ENCODE peak calls at places on chromosomes 1 and 21, in four cellular contexts. F, C, P and V are unnamed samples.

GRCh38 chr21:44443891-44444285 is 11.4 kb upstream of the LRRC3 start:
- DNase-seq in C (no peak), F (peak; percentile 62), P (no peak), V (no peak)

GRCh38 chr1:233543338-233544255 is 70.3 kb upstream of the KCNK1 start:
- DNase-seq in C (no peak), F (no peak), P (peak; percentile 81), V (peak; percentile 20)

GRCh38 chr21:33943293-33943692 is 27.7 kb upstream of the ATP5PO start:
- DNase-seq in F (no peak), C (no peak), P (no peak), V (no peak)

GRCh38 chr1:4133541-4133940 is 233.5 kb upstream of the C1orf174 start:
- DNase-seq in C (no peak), P (no peak), F (no peak), V (no peak)

GRCh38 chr21:14916676-14917141 is 148.1 kb downstream of the NRIP1 start:
- DNase-seq in C (no peak), F (no peak), P (no peak), V (peak; percentile 49)

GRCh38 chr1:151762941-151763921 is at the start of gene MRPL9:
- DNase-seq in C (peak; percentile 78), P (peak; percentile 60), F (peak; percentile 96), V (peak; percentile 77)

GRCh38 chr1:201685485-201685884 is 143.5 kb upstream of the IPO9 start:
- DNase-seq in C (no peak), F (no peak), P (no peak), V (no peak)

GRCh38 chr1:109197163-109198042 is 16.3 kb upstream of the SARS1 start:
- DNase-seq in C (peak; percentile 20), F (no peak), P (no peak), V (no peak)

GRCh38 chr1:12087797-12088314 is 24.8 kb downstream of the TNFRSF8 start:
- DNase-seq in C (peak; percentile 47), P (no peak), F (no peak), V (no peak)

GRCh38 chr1:183039985-183040447 is 16.8 kb downstream of the LAMC1 start:
- DNase-seq in F (no peak), P (no peak), C (no peak), V (no peak)

GRCh38 chr1:219812491-219813221 is 115.7 kb downstream of the SLC30A10 start:
- DNase-seq in F (no peak), P (peak; percentile 29), C (no peak), V (peak; percentile 49)

GRCh38 chr1:226549937-226550670 is 1.5 kb downstream of the STUM start:
- DNase-seq in P (peak; percentile 40), C (peak; percentile 32), F (no peak), V (peak; percentile 60)

GRCh38 chr1:172647110-172647564 is 11.8 kb upstream of the FASLG start:
- DNase-seq in C (no peak), P (no peak), F (no peak), V (peak; percentile 17)

GRCh38 chr1:150560011-150560438 is 10.8 kb downstream of the ADAMTSL4 start:
- DNase-seq in F (peak; percentile 93), P (peak; percentile 81), C (peak; percentile 79), V (peak; percentile 81)

DNA sequence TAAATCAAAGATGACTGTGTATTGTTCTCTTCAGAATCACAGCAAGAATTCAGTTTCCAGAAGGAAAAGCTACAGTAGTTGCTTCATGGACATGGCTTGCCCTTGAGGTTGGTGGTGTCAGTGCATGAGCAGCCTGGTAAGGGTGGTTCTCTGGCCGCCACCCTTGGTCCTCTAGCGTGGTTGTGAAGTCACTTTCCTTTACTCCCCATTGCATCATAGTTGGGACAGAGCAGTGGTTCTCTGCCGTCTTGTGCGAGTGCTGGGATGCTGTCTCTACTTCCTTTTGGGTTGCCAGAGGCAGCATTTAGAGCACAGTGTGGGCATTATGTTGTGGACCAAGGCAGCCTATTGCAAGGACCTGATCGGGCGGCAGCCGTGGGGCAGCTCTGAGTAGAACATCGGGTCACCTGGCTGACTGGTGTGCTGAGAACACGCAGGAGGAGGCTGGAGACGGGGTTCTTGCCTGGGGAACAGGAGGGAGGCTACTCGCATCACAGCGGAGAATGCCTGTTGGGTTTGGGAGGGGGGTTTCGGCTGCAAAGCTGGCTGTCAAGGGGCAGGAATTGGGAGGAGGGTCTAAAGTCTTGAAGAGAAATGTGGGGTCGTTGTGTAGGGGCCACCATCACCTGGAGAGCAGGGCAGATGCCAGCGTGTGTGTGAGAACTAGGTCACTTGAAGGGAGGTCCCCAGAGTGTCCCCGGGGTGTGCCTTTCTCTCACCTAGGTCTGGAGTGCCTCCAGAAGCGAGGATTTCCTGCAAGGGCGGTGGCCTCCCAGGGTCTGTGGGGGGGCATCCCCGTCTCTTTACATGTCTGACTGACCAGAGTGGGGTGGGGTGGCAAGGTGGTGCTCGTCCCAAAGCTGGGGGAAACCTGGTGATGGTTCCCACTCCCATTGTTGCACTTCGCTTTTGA is 6.3 kb downstream of the ARF1 start:
- DNase-seq in F (peak; percentile 79), C (no peak), P (no peak), V (no peak)
- H3K4me1 ChIP-seq in F (peaks cover 100% of the 10 kb centered on the region), C (peaks cover 48% of the 10 kb centered on the region), P (peaks cover 22% of the 10 kb centered on the region), V (peaks cover 62% of the 10 kb centered on the region)

DNA sequence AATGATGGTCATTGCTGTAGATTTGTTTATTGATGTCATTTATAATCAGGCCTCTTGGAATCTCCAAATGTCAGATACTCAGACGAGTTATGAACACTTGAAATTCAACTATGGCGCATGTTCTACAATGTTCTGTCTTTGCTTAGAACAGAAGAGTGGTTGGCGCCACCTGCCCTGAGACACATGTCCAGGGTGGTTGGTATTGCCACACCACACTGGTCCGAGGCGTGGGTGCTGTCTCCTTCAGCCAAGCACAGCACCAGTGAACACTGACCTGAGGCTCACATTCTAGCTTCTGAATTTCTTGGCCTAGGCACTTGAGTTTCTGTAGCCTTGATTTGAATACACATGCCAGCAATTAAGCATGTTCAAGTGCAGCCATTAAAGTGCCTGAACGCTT is 10.1 kb upstream of the BMP8A start:
- DNase-seq in F (no peak), C (no peak), P (no peak), V (no peak)
- H3K36me3 ChIP-seq in F (peaks cover 100% of the 10 kb centered on the region), C (no peaks in the 10 kb centered on the region), P (no peaks in the 10 kb centered on the region), V (peaks cover 13% of the 10 kb centered on the region)

DNA sequence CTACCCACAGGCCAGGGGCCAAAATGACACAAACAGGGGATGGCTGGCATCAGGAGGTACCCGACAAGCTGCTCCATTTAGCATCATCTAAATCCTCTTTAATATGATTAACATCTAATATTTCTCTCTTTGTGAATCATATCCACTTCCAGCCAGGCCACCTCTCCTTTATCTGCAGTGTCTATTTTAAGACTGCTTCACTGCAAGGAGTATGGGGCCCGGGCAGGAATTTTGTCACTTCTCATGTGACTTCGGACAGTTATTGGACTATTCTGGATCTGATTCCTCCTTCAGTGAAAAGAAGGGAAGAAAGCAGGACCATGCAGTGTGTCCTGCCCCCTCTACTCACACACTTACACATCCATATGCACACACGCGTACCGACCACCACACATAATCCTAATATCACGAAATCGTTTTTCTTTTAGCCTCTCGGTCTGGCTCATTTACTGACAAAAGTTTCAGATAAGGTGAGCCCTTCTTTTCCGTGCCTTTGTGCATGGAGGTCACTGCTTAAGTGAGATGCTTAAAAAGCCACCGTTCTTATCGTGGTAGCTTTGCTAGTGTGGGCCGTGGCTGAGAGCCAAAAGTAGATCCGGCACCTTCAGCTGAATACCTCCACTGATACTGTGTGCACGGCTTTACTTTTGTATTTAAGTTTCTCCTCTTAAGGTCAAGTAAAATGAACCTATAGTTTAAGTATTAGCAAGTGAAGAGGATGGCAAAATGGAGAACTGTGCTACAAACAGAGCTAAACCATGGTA is 26.0 kb downstream of the PROX1 start:
- DNase-seq in P (no peak), C (no peak), F (no peak), V (no peak)
- H3K4me1 ChIP-seq in P (no peaks in the 10 kb centered on the region), C (no peaks in the 10 kb centered on the region), F (peaks cover 10% of the 10 kb centered on the region), V (no peaks in the 10 kb centered on the region)

GRCh38 chr21:37098756-37099155 is 25.7 kb downstream of the TTC3 start:
- DNase-seq in P (no peak), C (no peak), F (no peak), V (no peak)

GRCh38 chr21:37088196-37088595 is 15.1 kb downstream of the TTC3 start:
- DNase-seq in P (no peak), F (no peak), C (no peak), V (no peak)

GRCh38 chr21:37095821-37096220 is 22.8 kb downstream of the TTC3 start:
- DNase-seq in F (no peak), P (no peak), C (no peak), V (no peak)

GRCh38 chr21:37093977-37094376 is 20.9 kb downstream of the TTC3 start:
- DNase-seq in P (no peak), F (no peak), C (no peak), V (no peak)
- H3K36me3 ChIP-seq in P (no peaks in the 10 kb centered on the region), F (peaks cover 96% of the 10 kb centered on the region), C (no peaks in the 10 kb centered on the region), V (peaks cover 5% of the 10 kb centered on the region)

DNA sequence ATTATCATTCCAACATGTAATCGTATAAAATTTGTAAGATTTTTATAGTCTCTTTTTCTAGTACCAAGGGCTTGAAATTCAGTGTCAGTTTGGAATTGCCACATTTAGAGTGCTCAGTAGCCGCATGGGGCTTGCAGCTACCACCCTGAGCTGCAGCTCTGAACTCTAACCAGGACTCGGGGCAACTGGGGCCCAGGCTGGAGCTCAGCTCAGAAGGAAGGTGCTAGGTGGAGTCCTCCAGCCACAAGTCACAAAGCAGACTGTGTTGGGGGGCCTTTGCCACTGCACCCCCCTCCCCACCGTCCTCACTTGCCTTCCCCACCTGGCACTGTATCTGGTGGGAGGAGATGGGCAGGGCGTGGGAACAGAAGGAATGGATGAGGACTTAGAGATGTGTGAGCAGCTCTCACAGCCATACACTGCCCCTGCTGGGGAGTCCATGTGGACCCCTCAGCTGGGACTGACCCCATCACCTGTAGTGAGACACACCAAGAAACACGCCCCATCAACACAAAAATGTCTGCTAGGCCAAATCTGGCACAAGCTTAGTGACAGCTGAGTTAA is 241.8 kb upstream of the RAB4A start:
- DNase-seq in C (no peak), P (no peak), F (no peak), V (no peak)
- H3K4me1 ChIP-seq in C (peaks cover 4% of the 10 kb centered on the region), P (no peaks in the 10 kb centered on the region), F (peaks cover 90% of the 10 kb centered on the region), V (no peaks in the 10 kb centered on the region)

DNA sequence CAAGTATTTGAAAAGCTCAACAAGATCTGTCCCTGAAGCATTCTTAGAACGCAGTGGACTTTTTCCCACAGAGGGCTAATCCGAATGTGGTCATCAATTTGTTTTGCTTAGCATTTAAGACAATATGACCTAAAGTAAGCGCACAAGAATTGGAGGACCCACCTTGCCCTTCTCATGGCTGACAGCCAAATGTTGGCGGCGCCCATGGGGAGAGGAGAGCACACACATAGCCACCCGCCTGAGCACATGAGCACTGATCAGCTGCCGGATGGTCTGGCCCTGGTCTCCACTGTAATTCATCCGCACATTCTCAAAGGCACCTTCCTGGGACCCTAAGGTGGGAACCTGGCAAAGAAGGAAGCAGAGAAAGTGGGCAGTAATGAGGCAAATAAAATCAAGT is 52.4 kb downstream of the UBR4 start:
- DNase-seq in F (no peak), C (no peak), P (no peak), V (no peak)
- H3K36me3 ChIP-seq in F (peaks cover 100% of the 10 kb centered on the region), C (no peaks in the 10 kb centered on the region), P (no peaks in the 10 kb centered on the region), V (peaks cover 77% of the 10 kb centered on the region)

DNA sequence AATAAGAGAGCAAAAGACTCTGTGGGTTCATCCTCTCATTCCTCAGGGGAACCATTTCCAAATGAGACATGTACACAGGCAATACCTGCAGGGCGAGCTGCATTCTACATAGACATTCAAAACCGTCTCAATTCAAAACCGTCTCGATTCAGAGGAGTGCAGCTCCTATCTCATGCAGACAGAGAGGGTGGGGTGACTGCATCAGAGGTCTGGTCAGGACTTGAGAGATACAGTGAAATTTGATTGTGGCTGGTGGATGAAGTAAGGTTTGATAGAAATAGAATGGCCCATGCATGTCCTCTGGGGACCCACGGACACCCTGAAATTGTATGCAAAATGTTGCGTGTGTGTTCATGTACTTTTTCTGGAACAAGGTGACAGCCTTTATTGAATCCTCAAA is 27.3 kb downstream of the TEX35 start:
- DNase-seq in C (no peak), P (no peak), F (no peak), V (no peak)
- H3K4me1 ChIP-seq in C (peaks cover 5% of the 10 kb centered on the region), P (no peaks in the 10 kb centered on the region), F (peaks cover 35% of the 10 kb centered on the region), V (peaks cover 5% of the 10 kb centered on the region)

GRCh38 chr1:235697517-235697916 is 47.9 kb upstream of the GNG4 start:
- DNase-seq in C (no peak), F (no peak), P (no peak), V (no peak)
- H3K36me3 ChIP-seq in C (no peaks in the 10 kb centered on the region), F (peaks cover 100% of the 10 kb centered on the region), P (no peaks in the 10 kb centered on the region), V (peaks cover 2% of the 10 kb centered on the region)